ENCODE peak calls at places on chromosomes 3 and 15, in eight cellular contexts. K, P, F, Y, Q, R, L and X are unnamed samples.

GRCh38 chr3:86990171-86990733 is 697 bp downstream of the VGLL3 start:
- DNase-seq in K (no peak), P (peak; percentile 84), F (peak; percentile 65), Y (no peak), Q (peak; percentile 34), R (no peak), L (peak; percentile 75), X (peak; percentile 23)

GRCh38 chr3:133763797-133764734 is 17.9 kb downstream of the TF start:
- DNase-seq in K (no peak), P (no peak), F (no peak), Y (no peak), Q (no peak), R (no peak), L (no peak), X (no peak)

GRCh38 chr15:68819451-68820204 is 1.1 kb downstream of the ANP32A start:
- DNase-seq in K (no peak), P (peak; percentile 92), F (peak; percentile 42), Y (no peak), Q (no peak), R (peak; percentile 70), L (no peak), X (peak; percentile 25)

GRCh38 chr3:170714151-170714550 is 128.3 kb upstream of the SLC7A14 start:
- DNase-seq in K (no peak), P (no peak), F (no peak), Y (no peak), Q (no peak), R (no peak), L (peak; percentile 81), X (no peak)

GRCh38 chr3:23859012-23859743 is 53.4 kb downstream of the UBE2E1 start:
- DNase-seq in K (no peak), P (no peak), F (peak; percentile 29), Y (no peak), Q (no peak), R (no peak), L (peak; percentile 52), X (no peak)

GRCh38 chr3:194323785-194324735 is 27.1 kb downstream of the CPN2 start:
- DNase-seq in K (no peak), P (no peak), F (no peak), Y (no peak), Q (no peak), R (peak; percentile 40), L (peak; percentile 72), X (no peak)

GRCh38 chr15:63982381-63982854 is 63.9 kb downstream of the DAPK2 start:
- DNase-seq in K (no peak), P (peak; percentile 42), F (no peak), Y (no peak), Q (no peak), R (no peak), L (no peak), X (no peak)

GRCh38 chr3:66406186-66406585 is 94.6 kb downstream of the LRIG1 start:
- DNase-seq in K (no peak), P (peak; percentile 76), F (no peak), Y (no peak), Q (no peak), R (no peak), L (no peak), X (no peak)

GRCh38 chr3:1969269-1969668 is 129.4 kb upstream of the CNTN4 start:
- DNase-seq in K (no peak), P (no peak), F (no peak), Y (no peak), Q (no peak), R (no peak), L (no peak), X (no peak)

GRCh38 chr15:53251998-53252397 is 461.9 kb upstream of the ONECUT1 start:
- DNase-seq in K (no peak), P (no peak), F (peak; percentile 31), Y (no peak), Q (no peak), R (no peak), L (no peak), X (no peak)

GRCh38 chr3:171980578-171981270 is 58.7 kb upstream of the FNDC3B start:
- DNase-seq in K (no peak), P (no peak), F (no peak), Y (no peak), Q (no peak), R (no peak), L (no peak), X (no peak)

GRCh38 chr3:187719628-187720336 is 17.4 kb upstream of the RTP2 start:
- DNase-seq in K (no peak), P (no peak), F (no peak), Y (no peak), Q (no peak), R (peak; percentile 21), L (no peak), X (no peak)

GRCh38 chr3:99684678-99685077 is 46.3 kb downstream of the COL8A1 start:
- DNase-seq in K (no peak), P (no peak), F (no peak), Y (no peak), Q (no peak), R (no peak), L (no peak), X (no peak)

GRCh38 chr15:78944669-78945407 is at the start of gene CTSH:
- DNase-seq in K (no peak), P (peak; percentile 94), F (peak; percentile 91), Y (no peak), Q (peak; percentile 79), R (peak; percentile 91), L (peak; percentile 60), X (peak; percentile 52)

GRCh38 chr3:160757624-160758106 is 1.6 kb downstream of the PPM1L start:
- DNase-seq in K (no peak), P (no peak), F (no peak), Y (no peak), Q (no peak), R (peak; percentile 53), L (no peak), X (no peak)

GRCh38 chr3:160754855-160755747 is 930 bp upstream of the PPM1L start:
- DNase-seq in K (peak; percentile 88), P (peak; percentile 98), F (peak; percentile 96), Y (peak; percentile 68), Q (peak; percentile 86), R (peak; percentile 93), L (peak; percentile 82), X (peak; percentile 88)

GRCh38 chr3:160755776-160756304 is at the start of gene PPM1L:
- DNase-seq in K (peak; percentile 73), P (peak; percentile 91), F (peak; percentile 68), Y (no peak), Q (peak; percentile 50), R (peak; percentile 89), L (peak; percentile 47), X (peak; percentile 61)

GRCh38 chr3:160756907-160757623 is 1.0 kb downstream of the PPM1L start:
- DNase-seq in K (no peak), P (peak; percentile 86), F (no peak), Y (no peak), Q (no peak), R (peak; percentile 58), L (no peak), X (peak; percentile 22)

DNA sequence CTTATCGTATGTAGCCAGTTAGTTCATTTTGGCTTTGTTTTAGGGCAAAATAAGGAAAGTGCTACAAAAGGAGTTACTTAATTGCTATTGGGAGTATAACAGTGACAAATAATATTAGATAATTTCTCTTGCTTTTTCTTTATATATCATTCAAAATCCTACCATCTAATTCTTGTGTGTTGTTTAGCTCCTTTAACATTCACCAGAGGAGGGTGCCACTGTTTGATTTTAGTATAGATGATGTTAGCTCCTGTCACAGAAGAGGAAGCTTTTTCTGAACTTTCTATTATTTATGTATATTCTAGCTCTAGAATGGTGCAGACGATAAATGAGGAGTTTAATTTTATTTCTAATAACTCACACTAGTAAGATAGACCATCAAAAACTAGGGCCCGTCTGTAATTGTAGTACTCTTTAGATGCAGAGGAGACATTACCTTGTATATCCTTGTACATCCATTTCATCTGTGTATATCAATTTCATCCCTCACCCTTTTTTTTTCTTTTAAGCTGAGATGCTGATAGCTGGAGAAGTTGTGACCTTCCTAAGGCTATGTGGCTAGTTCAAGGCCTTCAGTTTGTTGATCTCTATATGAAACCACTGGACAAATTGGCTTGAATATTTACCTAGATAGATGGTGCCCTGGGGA is 3.0 kb downstream of the PPM1L start:
- DNase-seq in K (no peak), P (no peak), F (no peak), Y (no peak), Q (no peak), R (no peak), L (no peak), X (no peak)
- TF ChIP-seq CTCF in K (no peak), P (no peak), F (no peak), Y (no peak), Q (no peak), R (no peak), L (no peak), X (no peak)

GRCh38 chr3:100740207-100740606 is 30.9 kb downstream of the TFG start:
- DNase-seq in K (no peak), P (no peak), F (no peak), Y (no peak), Q (no peak), R (no peak), L (no peak), X (no peak)

GRCh38 chr3:100732435-100732834 is 23.1 kb downstream of the TFG start:
- DNase-seq in K (no peak), P (no peak), F (no peak), Y (no peak), Q (no peak), R (no peak), L (no peak), X (no peak)

GRCh38 chr3:100737334-100737733 is 28.0 kb downstream of the TFG start:
- DNase-seq in K (no peak), P (no peak), F (no peak), Y (no peak), Q (no peak), R (peak; percentile 68), L (no peak), X (no peak)
- TF ChIP-seq CTCF in K (peak; percentile 16), P (no peak), F (peak; percentile 37), Y (peak; percentile 45), Q (peak; percentile 28), R (peak; percentile 55), L (peak; percentile 76), X (no peak)

GRCh38 chr3:185342458-185343169 is 20.3 kb upstream of the MAP3K13 start:
- DNase-seq in K (peak; percentile 52), P (no peak), F (no peak), Y (no peak), Q (no peak), R (no peak), L (peak; percentile 92), X (no peak)

GRCh38 chr3:185347392-185347791 is 15.5 kb upstream of the MAP3K13 start:
- DNase-seq in K (no peak), P (no peak), F (no peak), Y (no peak), Q (no peak), R (no peak), L (no peak), X (no peak)

GRCh38 chr3:185337231-185337816 is 25.6 kb upstream of the MAP3K13 start:
- DNase-seq in K (no peak), P (no peak), F (peak; percentile 66), Y (no peak), Q (no peak), R (no peak), L (peak; percentile 74), X (no peak)

GRCh38 chr3:185339945-185340344 is 23.0 kb upstream of the MAP3K13 start:
- DNase-seq in K (no peak), P (no peak), F (no peak), Y (no peak), Q (no peak), R (no peak), L (no peak), X (no peak)

GRCh38 chr3:185341616-185342457 is 21.1 kb upstream of the MAP3K13 start:
- DNase-seq in K (no peak), P (no peak), F (peak; percentile 64), Y (no peak), Q (no peak), R (no peak), L (peak; percentile 79), X (no peak)
- TF ChIP-seq CTCF in K (no peak), P (no peak), F (no peak), Y (no peak), Q (no peak), R (no peak), L (no peak), X (no peak)

GRCh38 chr3:41174703-41174964 is 24.7 kb upstream of the CTNNB1 start:
- DNase-seq in K (no peak), P (no peak), F (no peak), Y (no peak), Q (no peak), R (no peak), L (no peak), X (no peak)
- TF ChIP-seq CTCF in K (no peak), P (no peak), F (no peak), Y (no peak), Q (no peak), R (no peak), L (no peak), X (no peak)